ENCODE peak calls at places on chromosomes 2 and 18, in seven cellular contexts. Q is dorsolateral prefrontal cortex, R is prostate gland, G is GM23338, V is upper lobe of left lung, Y is testis, M is pancreas. Z is an unnamed sample.

GRCh38 chr2:190759749-190760213 is 110.9 kb downstream of the NAB1 start:
- DNase-seq in Q (no peak), R (no peak), G (no peak), V (no peak), Y (no peak), M (no peak), Z (no peak)

GRCh38 chr2:216287251-216287650 is 85.0 kb downstream of the MARCHF4 start:
- DNase-seq in Q (no peak), R (peak), G (no peak), V (no peak), Y (no peak), M (no peak), Z (no peak)

GRCh38 chr2:120893874-120894584 is 158.4 kb downstream of the GLI2 start:
- DNase-seq in Q (no peak), R (no peak), G (peak), V (no peak), Y (no peak), M (no peak), Z (no peak)

GRCh38 chr2:43950383-43951008 is 45.3 kb downstream of the LRPPRC start:
- DNase-seq in Q (no peak), R (peak), G (peak), V (no peak), Y (no peak), M (no peak), Z (no peak)

GRCh38 chr2:99860720-99861375 is 281.5 kb downstream of the AFF3 start:
- DNase-seq in Q (no peak), R (no peak), G (peak), V (no peak), Y (no peak), M (no peak), Z (no peak)

GRCh38 chr2:100814453-100814852 is 5.5 kb upstream of the NPAS2 start:
- DNase-seq in Q (no peak), R (no peak), G (no peak), V (no peak), Y (no peak), M (peak), Z (no peak)

GRCh38 chr2:62774555-62775366 is 69.2 kb downstream of the EHBP1 start:
- DNase-seq in Q (no peak), R (peak), G (peak), V (no peak), Y (peak), M (peak), Z (no peak)

GRCh38 chr2:62340981-62341624 is 145.2 kb downstream of the B3GNT2 start:
- DNase-seq in Q (no peak), R (no peak), G (no peak), V (no peak), Y (peak), M (peak), Z (no peak)

GRCh38 chr18:5628512-5629255 is 84.9 kb upstream of the EPB41L3 start:
- DNase-seq in Q (no peak), R (no peak), G (peak), V (peak), Y (peak), M (peak), Z (no peak)

GRCh38 chr18:32770651-32771168 is 2.1 kb downstream of the KLHL14 start:
- DNase-seq in Q (no peak), R (no peak), G (peak), V (no peak), Y (no peak), M (no peak), Z (no peak)

GRCh38 chr2:71379086-71379485 is 47.5 kb downstream of the ZNF638 start:
- DNase-seq in Q (no peak), R (no peak), G (no peak), V (no peak), Y (no peak), M (no peak), Z (no peak)

GRCh38 chr2:23381084-23381483 is 3.9 kb upstream of the KLHL29 start:
- DNase-seq in Q (no peak), R (peak), G (no peak), V (peak), Y (no peak), M (peak), Z (no peak)

GRCh38 chr2:197198890-197199289 is 111.7 kb downstream of the ANKRD44 start:
- DNase-seq in Q (peak), R (peak), G (no peak), V (peak), Y (peak), M (no peak), Z (no peak)

GRCh38 chr2:224393145-224393544 is 8.8 kb downstream of the FAM124B start:
- DNase-seq in Q (no peak), R (no peak), G (no peak), V (no peak), Y (no peak), M (no peak), Z (no peak)

GRCh38 chr2:233458031-233458610 is 103.8 kb downstream of the DGKD start:
- DNase-seq in Q (no peak), R (no peak), G (no peak), V (no peak), Y (no peak), M (no peak), Z (no peak)

GRCh38 chr2:218474527-218474926 is 55.6 kb downstream of the VIL1 start:
- DNase-seq in Q (no peak), R (no peak), G (no peak), V (no peak), Y (no peak), M (no peak), Z (no peak)

GRCh38 chr2:136765256-136765735 is at the start of gene THSD7B:
- DNase-seq in Q (no peak), R (no peak), G (peak), V (no peak), Y (no peak), M (no peak), Z (no peak)

GRCh38 chr2:210356944-210357343 is 42.0 kb upstream of the MYL1 start:
- DNase-seq in Q (no peak), R (no peak), G (peak), V (no peak), Y (no peak), M (no peak), Z (no peak)

GRCh38 chr2:137155351-137156104 is 390.2 kb downstream of the THSD7B start:
- DNase-seq in Q (no peak), R (no peak), G (no peak), V (no peak), Y (no peak), M (no peak), Z (no peak)

GRCh38 chr18:398866-399637 is 101.4 kb downstream of the COLEC12 start:
- DNase-seq in Q (no peak), R (no peak), G (no peak), V (no peak), Y (no peak), M (no peak), Z (no peak)

GRCh38 chr18:62877448-62878221 is 162.3 kb downstream of the PHLPP1 start:
- DNase-seq in Q (no peak), R (no peak), G (peak), V (no peak), Y (no peak), M (no peak), Z (no peak)

GRCh38 chr2:239396881-239397681 is 3.7 kb downstream of the HDAC4 start:
- DNase-seq in Q (no peak), R (peak), G (peak), V (peak), Y (peak), M (peak), Z (peak)

GRCh38 chr2:162106146-162106551 is 32.1 kb upstream of the DPP4 start:
- DNase-seq in Q (no peak), R (no peak), G (no peak), V (no peak), Y (no peak), M (no peak), Z (no peak)

GRCh38 chr2:134137182-134137595 is 116.7 kb upstream of the MGAT5 start:
- DNase-seq in Q (no peak), R (no peak), G (no peak), V (peak), Y (no peak), M (peak), Z (no peak)

GRCh38 chr18:60082282-60082681 is 182.5 kb downstream of the PMAIP1 start:
- DNase-seq in Q (no peak), R (no peak), G (no peak), V (no peak), Y (no peak), M (no peak), Z (no peak)
- H3K4me3 ChIP-seq in Q (no peak), R (no peak), G (no peak), V (no peak), Y (no peak), M (no peak), Z (no peak)

GRCh38 chr18:49731421-49731841 is 81.9 kb downstream of the ACAA2 start:
- DNase-seq in Q (no peak), R (no peak), G (no peak), V (no peak), Y (no peak), M (no peak), Z (no peak)
- H3K27ac ChIP-seq in Q (no peak), R (no peak), G (no peak), V (no peak), Y (no peak), M (no peak), Z (no peak)

GRCh38 chr2:146312899-146313298 is 1531.9 kb upstream of the ACVR2A start:
- DNase-seq in Q (no peak), R (no peak), G (peak), V (no peak), Y (no peak), M (no peak), Z (no peak)
- TF ChIP-seq CTCF in Q (no peak), R (no peak), G (peak), V (no peak), Y (peak), M (no peak), Z (no peak)

GRCh38 chr2:9779572-9780264 is 63.6 kb upstream of the TAF1B start:
- DNase-seq in Q (no peak), R (no peak), G (no peak), V (no peak), Y (no peak), M (no peak), Z (no peak)
- H3K4me3 ChIP-seq in Q (no peak), R (no peak), G (no peak), V (no peak), Y (no peak), M (no peak), Z (no peak)

DNA sequence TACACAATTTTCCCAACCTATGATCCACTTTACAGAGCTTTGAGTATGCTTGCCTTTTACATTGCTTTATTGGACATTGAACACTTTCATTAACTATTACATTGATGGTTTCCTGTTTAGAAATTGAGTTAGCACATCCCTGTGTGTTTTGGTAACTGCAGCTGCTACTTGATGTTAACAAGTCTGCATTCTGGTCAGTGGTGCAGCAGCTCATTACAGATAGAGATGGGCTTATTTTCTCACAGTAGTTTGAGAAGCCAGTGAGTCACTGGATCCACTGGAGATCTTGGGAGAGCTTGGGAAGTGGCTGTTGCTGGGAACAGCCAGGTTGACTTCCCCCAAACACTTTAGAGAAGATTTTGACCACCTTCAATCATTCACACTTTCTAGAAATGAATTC is 150.5 kb downstream of the ARHGAP15 start:
- DNase-seq in Q (no peak), R (no peak), G (no peak), V (no peak), Y (no peak), M (no peak), Z (no peak)
- H3K27ac ChIP-seq in Q (no peak), R (no peak), G (no peak), V (no peak), Y (no peak), M (no peak), Z (no peak)

GRCh38 chr2:10372195-10372861 is 69.6 kb downstream of the HPCAL1 start:
- DNase-seq in Q (no peak), R (no peak), G (no peak), V (no peak), Y (no peak), M (peak), Z (no peak)

GRCh38 chr2:10373931-10374330 is 71.2 kb downstream of the HPCAL1 start:
- DNase-seq in Q (no peak), R (no peak), G (no peak), V (no peak), Y (no peak), M (no peak), Z (no peak)

GRCh38 chr2:10375570-10376266 is 72.4 kb downstream of the ODC1 start:
- DNase-seq in Q (no peak), R (no peak), G (no peak), V (no peak), Y (no peak), M (no peak), Z (no peak)

GRCh38 chr2:10372862-10373240 is 70.1 kb downstream of the HPCAL1 start:
- DNase-seq in Q (no peak), R (no peak), G (no peak), V (no peak), Y (no peak), M (no peak), Z (no peak)

GRCh38 chr2:10374362-10374943 is 71.7 kb downstream of the HPCAL1 start:
- DNase-seq in Q (no peak), R (no peak), G (peak), V (no peak), Y (no peak), M (no peak), Z (no peak)
- TF ChIP-seq CTCF in Q (no peak), R (no peak), G (peak), V (no peak), Y (no peak), M (no peak), Z (no peak)

GRCh38 chr2:231642631-231643493 is 50.2 kb downstream of the TEX44 start:
- DNase-seq in Q (no peak), R (peak), G (no peak), V (peak), Y (peak), M (no peak), Z (peak)
- H3K4me3 ChIP-seq in Q (no peak), R (no peak), G (no peak), V (peak), Y (no peak), M (no peak), Z (peak)

DNA sequence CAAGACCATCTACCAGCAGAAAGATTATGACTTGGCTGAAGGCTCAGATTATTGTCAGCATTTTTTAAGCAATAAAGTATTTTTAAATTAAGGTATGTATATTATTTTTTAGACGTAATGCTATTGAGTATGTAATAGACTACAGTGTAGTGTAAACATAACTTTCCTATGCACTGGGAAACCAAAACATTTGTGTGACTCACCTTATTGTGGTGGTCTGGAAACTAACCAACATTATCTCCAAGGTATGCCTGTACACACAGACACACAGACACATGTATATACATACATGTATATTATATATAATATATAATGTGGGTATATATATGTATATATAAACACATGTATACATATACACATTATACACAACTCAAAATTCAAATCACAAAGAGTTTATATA is 9.1 kb upstream of the TMEFF2 start:
- DNase-seq in Q (no peak), R (no peak), G (no peak), V (no peak), Y (no peak), M (no peak), Z (no peak)
- H3K27ac ChIP-seq in Q (no peak), R (no peak), G (no peak), V (no peak), Y (no peak), M (no peak), Z (no peak)

Z was measured in coronary artery.